ENCODE peak calls at places on chromosome 16, in eight cellular contexts. I is pancreas, V is IMR-90, J is mucosa of descending colon, R is epithelial cell of proximal tubule, A is cardiac fibroblast, P is AG09309, Z is hepatocyte. Q is an unnamed sample.
A peak's percentile ranks its signal among the peaks of the same experiment; 100 is the strongest.

GRCh38 chr16:58628845-58629680 is 563 bp downstream of the CNOT1 start:
- DNase-seq in J (peak; percentile 83), R (no peak), P (no peak), V (peak; percentile 8), I (peak; percentile 72), Z (peak; percentile 55), A (peak; percentile 11), Q (peak; percentile 18)

GRCh38 chr16:87043273-87044030 is 273.7 kb downstream of the C16orf95 start:
- DNase-seq in V (peak; percentile 64), A (peak; percentile 43), J (no peak), R (no peak), Z (no peak), I (no peak), P (no peak), Q (peak; percentile 38)

GRCh38 chr16:81520151-81520470 is 75.5 kb downstream of the CMIP start:
- DNase-seq in J (no peak), V (no peak), I (no peak), A (no peak), P (no peak), Z (no peak), R (no peak), Q (no peak)

GRCh38 chr16:66916518-66916917 is 2.2 kb downstream of the CDH16 start:
- DNase-seq in V (no peak), J (no peak), I (no peak), R (no peak), Z (no peak), A (no peak), P (no peak), Q (no peak)

GRCh38 chr16:84049403-84050060 is 6.9 kb upstream of the SLC38A8 start:
- DNase-seq in P (no peak), J (no peak), I (peak; percentile 49), V (no peak), Z (no peak), A (no peak), R (no peak), Q (no peak)

GRCh38 chr16:4489030-4489429 is 12.8 kb downstream of the HMOX2 start:
- DNase-seq in J (no peak), V (peak; percentile 90), R (peak; percentile 76), P (no peak), I (no peak), A (peak; percentile 76), Z (no peak), Q (peak; percentile 57)

GRCh38 chr16:47016700-47017133 is 43.2 kb upstream of the DNAJA2 start:
- DNase-seq in Z (no peak), R (no peak), V (no peak), A (no peak), J (no peak), I (no peak), P (no peak), Q (no peak)

GRCh38 chr16:79898703-79899102 is 298.2 kb upstream of the MAF start:
- DNase-seq in I (no peak), A (no peak), J (no peak), V (no peak), P (no peak), Z (no peak), R (no peak), Q (no peak)

GRCh38 chr16:7518158-7518557 is 185.5 kb downstream of the RBFOX1 start:
- DNase-seq in Z (no peak), R (no peak), V (no peak), J (no peak), P (no peak), A (no peak), I (no peak), Q (no peak)

GRCh38 chr16:28863929-28864886 is 565 bp downstream of the SH2B1 start:
- DNase-seq in Z (peak; percentile 60), R (no peak), A (peak; percentile 57), P (no peak), V (peak; percentile 55), I (no peak), J (peak; percentile 70), Q (peak; percentile 79)

GRCh38 chr16:57986196-57986595 is 14.3 kb downstream of the ZNF319 start:
- DNase-seq in J (no peak), A (no peak), I (peak; percentile 6), Z (no peak), V (no peak), R (no peak), P (no peak), Q (no peak)

GRCh38 chr16:89973654-89974335 is 25.2 kb downstream of the DEF8 start:
- DNase-seq in J (peak; percentile 36), I (no peak), Z (peak; percentile 35), A (no peak), V (no peak), P (no peak), R (no peak), Q (no peak)

GRCh38 chr16:89971495-89972243 is 23.1 kb downstream of the DEF8 start:
- DNase-seq in A (no peak), I (peak; percentile 69), Z (no peak), J (no peak), P (no peak), R (no peak), V (no peak), Q (peak; percentile 10)

GRCh38 chr16:89972244-89973234 is 24.0 kb downstream of the DEF8 start:
- DNase-seq in J (peak; percentile 88), A (peak; percentile 94), Z (peak; percentile 98), R (no peak), I (peak; percentile 99), P (peak; percentile 42), V (peak; percentile 85), Q (peak; percentile 87)

GRCh38 chr16:89973235-89973634 is 24.7 kb downstream of the DEF8 start:
- DNase-seq in V (no peak), I (no peak), P (no peak), A (no peak), R (no peak), J (no peak), Z (no peak), Q (no peak)

DNA sequence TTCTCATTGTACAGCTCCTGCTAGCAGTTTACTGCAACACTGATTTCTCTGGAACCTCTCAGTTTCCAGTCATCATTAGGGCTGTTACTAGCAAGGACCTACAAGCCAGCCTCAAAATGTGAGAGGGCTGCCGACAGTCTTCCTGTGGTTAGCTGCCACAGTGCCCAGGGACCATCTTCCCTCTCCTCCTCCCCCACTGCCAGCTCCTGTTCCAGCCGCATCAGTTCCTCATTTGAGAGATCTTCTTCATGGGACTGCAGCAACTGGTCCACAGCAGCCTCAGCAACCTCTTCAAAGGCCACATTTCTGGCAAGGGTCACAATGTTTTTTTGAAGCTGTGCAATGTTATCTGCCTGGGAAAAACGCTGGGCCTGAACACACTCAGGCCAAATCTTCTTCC is 21.5 kb downstream of the DEF8 start:
- DNase-seq in R (no peak), P (no peak), J (no peak), V (no peak), Z (no peak), I (no peak), A (no peak), Q (no peak)
- H3K4me3 ChIP-seq in R (no peak overlapping the region), P (no peak overlapping the region), J (no peak overlapping the region), V (no peak overlapping the region), Z (no peak overlapping the region), I (no peak overlapping the region), A (no peak overlapping the region), Q (no peak overlapping the region)

DNA sequence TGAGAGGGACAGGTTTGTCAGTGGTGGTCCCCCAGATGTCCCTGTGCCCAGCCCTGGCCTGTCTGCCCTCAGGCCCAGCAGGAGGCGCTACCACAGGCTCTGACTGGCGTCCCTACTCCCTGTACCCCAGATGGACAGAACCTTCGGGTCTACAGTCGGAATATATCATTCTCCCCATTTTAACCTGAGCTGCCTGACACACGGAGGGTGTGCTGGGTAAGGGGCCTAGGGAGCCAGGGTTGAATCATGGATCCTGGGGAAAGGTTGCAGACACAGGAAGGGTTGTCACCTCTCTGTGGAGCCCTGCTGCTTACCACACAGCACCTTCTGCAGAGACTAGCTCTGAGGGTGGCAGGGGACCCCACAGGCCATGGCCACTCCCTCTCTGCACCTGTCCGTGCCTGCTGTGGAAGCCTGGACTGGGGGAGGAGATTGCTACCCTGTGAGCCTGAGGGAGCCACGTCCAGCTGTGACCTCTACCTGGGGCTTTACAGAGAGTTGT is 162.2 kb upstream of the ZNF267 start:
- DNase-seq in J (no peak), P (no peak), R (no peak), A (no peak), Z (no peak), V (no peak), I (no peak), Q (no peak)
- TF ChIP-seq CTCF in J (no peak), P (no peak), R (peak; percentile 12), A (no peak), Z (no peak), V (no peak), I (no peak), Q (no peak)

GRCh38 chr16:51153275-51153991 is 2.4 kb upstream of the SALL1 start:
- DNase-seq in J (no peak), V (no peak), I (no peak), P (no peak), A (no peak), R (no peak), Z (no peak), Q (no peak)

GRCh38 chr16:51152691-51153261 is 1.7 kb upstream of the SALL1 start:
- DNase-seq in P (no peak), R (no peak), J (no peak), V (peak; percentile 37), A (no peak), Z (no peak), I (no peak), Q (peak; percentile 47)

GRCh38 chr16:51151435-51151950 is 423 bp upstream of the SALL1 start:
- DNase-seq in J (peak; percentile 31), V (peak; percentile 70), R (no peak), A (peak; percentile 89), Z (peak; percentile 84), I (peak; percentile 65), P (no peak), Q (peak; percentile 82)

GRCh38 chr16:51150894-51151320 is at the start of gene SALL1:
- DNase-seq in P (no peak), A (no peak), V (no peak), R (no peak), J (no peak), I (no peak), Z (no peak), Q (peak; percentile 25)

GRCh38 chr16:51151951-51152663 is 1.0 kb upstream of the SALL1 start:
- DNase-seq in A (peak; percentile 89), R (no peak), I (peak; percentile 71), V (peak; percentile 80), Z (peak; percentile 85), P (peak; percentile 59), J (peak; percentile 43), Q (peak; percentile 85)
- H3K4me3 ChIP-seq in A (peak overlapping the region; percentile 63), R (peak overlapping the region; percentile 94), I (peak overlapping the region; percentile 46), V (peak overlapping the region; percentile 89), Z (peak overlapping the region; percentile 68), P (peak overlapping the region; percentile 92), J (no peak overlapping the region), Q (peak overlapping the region; percentile 81)

DNA sequence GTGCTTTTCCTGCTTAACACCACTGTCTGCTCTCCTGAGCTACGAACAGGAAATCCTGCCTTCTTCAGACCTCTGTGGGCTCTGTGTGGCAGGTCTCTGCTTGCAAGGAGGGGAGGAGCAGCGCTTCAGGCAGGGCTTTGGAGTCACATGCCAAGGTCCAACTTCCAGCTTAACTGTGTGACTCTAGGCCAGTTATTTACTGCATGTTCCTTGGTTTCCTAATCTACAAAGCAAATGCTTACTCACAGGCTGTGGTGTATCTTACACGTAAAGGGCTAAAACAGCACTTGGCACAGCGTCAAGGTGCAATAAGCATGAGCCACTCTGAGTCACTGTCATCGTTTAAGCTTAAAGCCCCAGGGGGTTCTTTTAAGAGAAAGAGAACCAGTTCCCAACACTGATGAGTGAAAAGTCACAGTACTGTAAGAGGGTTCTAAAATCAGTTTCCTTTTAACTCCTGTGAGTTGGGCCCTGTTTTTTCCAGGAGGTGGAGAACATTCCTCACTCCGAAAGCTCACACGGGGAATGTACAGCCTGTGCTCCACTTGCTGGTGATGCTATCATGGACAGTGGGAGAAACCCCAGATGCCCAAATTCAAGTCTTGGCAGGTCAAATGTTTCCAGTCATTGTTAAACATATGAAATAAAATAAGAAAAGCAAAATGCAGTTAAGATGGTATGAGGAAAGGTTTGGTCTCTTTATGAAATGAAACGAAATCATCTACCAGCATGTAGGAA is 54.1 kb upstream of the BCAR1 start:
- DNase-seq in J (peak; percentile 87), R (peak; percentile 100), A (peak; percentile 99), Z (peak; percentile 95), P (peak; percentile 100), V (peak; percentile 100), I (peak; percentile 72), Q (peak; percentile 100)
- TF ChIP-seq CTCF in J (no peak), R (peak; percentile 22), A (no peak), Z (no peak), P (peak; percentile 23), V (no peak), I (no peak), Q (peak; percentile 15)